ENCODE peak calls at places on chromosomes 7 and 10, in six cellular contexts. O is foreskin fibroblast, N is neuronal stem cell, R is lower lobe of right lung, M is mammary epithelial cell, I is fibroblast of lung. Q is an unnamed sample.

GRCh38 chr10:112229096-112229495 is 45.5 kb upstream of the GPAM start:
- DNase-seq in O (no peak), N (no peak), M (no peak), I (no peak), R (no peak), Q (no peak)

GRCh38 chr10:64071218-64071617 is 550.0 kb downstream of the REEP3 start:
- DNase-seq in N (no peak), M (no peak), R (no peak), I (no peak), O (no peak), Q (no peak)

GRCh38 chr7:14687777-14688176 is 214.8 kb downstream of the DGKB start:
- DNase-seq in O (no peak), I (peak), R (no peak), M (no peak), N (no peak), Q (no peak)

GRCh38 chr7:102991540-102992214 is 78.9 kb downstream of the LRRC17 start:
- DNase-seq in I (peak), N (no peak), M (peak), O (peak), R (no peak), Q (no peak)

GRCh38 chr10:12768156-12768731 is 233.3 kb downstream of the CCDC3 start:
- DNase-seq in I (no peak), N (no peak), O (no peak), R (no peak), M (peak), Q (peak)

GRCh38 chr10:113425596-113425995 is 127.3 kb upstream of the HABP2 start:
- DNase-seq in I (no peak), O (no peak), M (no peak), N (no peak), R (no peak), Q (no peak)

GRCh38 chr10:44552716-44553115 is 167.8 kb upstream of the CXCL12 start:
- DNase-seq in I (no peak), O (peak), R (no peak), N (no peak), M (no peak), Q (no peak)

GRCh38 chr10:34861293-34862004 is 46.4 kb upstream of the PARD3 start:
- DNase-seq in N (no peak), O (peak), I (peak), R (peak), M (no peak), Q (no peak)

GRCh38 chr10:114313139-114313538 is 74.1 kb downstream of the VWA2 start:
- DNase-seq in M (no peak), I (no peak), R (no peak), N (no peak), O (no peak), Q (no peak)

GRCh38 chr7:11458736-11459483 is 373.1 kb downstream of the THSD7A start:
- DNase-seq in R (no peak), I (peak), O (peak), N (no peak), M (peak), Q (peak)

GRCh38 chr7:24383055-24383454 is 99.1 kb downstream of the NPY start:
- DNase-seq in O (no peak), N (no peak), I (no peak), R (no peak), M (no peak), Q (no peak)

GRCh38 chr10:43076876-43077420 is at the start of gene RET:
- DNase-seq in O (peak), M (peak), I (no peak), N (peak), R (no peak), Q (no peak)

GRCh38 chr7:135994466-135995205 is 17.5 kb upstream of the MTPN start:
- DNase-seq in I (no peak), O (peak), R (no peak), N (no peak), M (peak), Q (no peak)

GRCh38 chr10:36254191-36254590 is 612.1 kb upstream of the FZD8 start:
- DNase-seq in M (peak), N (no peak), O (no peak), R (peak), I (peak), Q (no peak)

GRCh38 chr10:75987610-75988009 is 556.2 kb downstream of the LRMDA start:
- DNase-seq in R (no peak), I (peak), O (peak), M (peak), N (no peak), Q (no peak)

GRCh38 chr10:77185696-77186095 is 451.9 kb downstream of the KCNMA1 start:
- DNase-seq in M (no peak), R (no peak), N (no peak), I (no peak), O (no peak), Q (no peak)

GRCh38 chr7:76073335-76073990 is 25.6 kb downstream of the MDH2 start:
- DNase-seq in N (no peak), I (no peak), O (no peak), R (no peak), M (no peak), Q (no peak)

GRCh38 chr7:2750054-2750453 is 62.1 kb downstream of the AMZ1 start:
- DNase-seq in N (no peak), R (no peak), I (no peak), M (no peak), O (no peak), Q (no peak)

GRCh38 chr10:132878091-132878729 is 64.2 kb downstream of the CFAP46 start:
- DNase-seq in I (no peak), O (peak), R (no peak), N (no peak), M (no peak), Q (no peak)

GRCh38 chr7:14754631-14755030 is 147.9 kb downstream of the DGKB start:
- DNase-seq in O (peak), N (no peak), R (no peak), I (peak), M (peak), Q (no peak)

GRCh38 chr7:17832820-17833219 is 107.5 kb downstream of the SNX13 start:
- DNase-seq in O (no peak), R (no peak), M (no peak), I (no peak), N (no peak), Q (no peak)

GRCh38 chr7:35529713-35530112 is 165.2 kb downstream of the HERPUD2 start:
- DNase-seq in N (no peak), I (no peak), M (no peak), R (no peak), O (no peak), Q (no peak)
- H3K4me3 ChIP-seq in N (no peak), I (no peak), M (no peak), R (no peak), O (no peak), Q (no peak)

GRCh38 chr7:149409889-149410288 is 51.0 kb downstream of the ZNF777 start:
- DNase-seq in M (no peak), O (no peak), I (no peak), N (no peak), R (no peak), Q (no peak)

GRCh38 chr7:149415391-149416068 is 45.3 kb downstream of the ZNF777 start:
- DNase-seq in R (no peak), O (peak), M (no peak), N (no peak), I (peak), Q (no peak)

GRCh38 chr7:149420006-149420405 is 40.9 kb downstream of the ZNF777 start:
- DNase-seq in R (no peak), M (no peak), O (no peak), N (no peak), I (no peak), Q (no peak)

GRCh38 chr7:149414171-149414570 is 46.7 kb downstream of the ZNF777 start:
- DNase-seq in I (no peak), R (no peak), M (no peak), O (no peak), N (no peak), Q (no peak)

GRCh38 chr7:149414745-149415390 is 46.0 kb downstream of the ZNF777 start:
- DNase-seq in M (peak), N (peak), O (peak), R (no peak), I (peak), Q (no peak)
- H3K4me3 ChIP-seq in M (no peak), N (peak), O (peak), R (peak), I (peak), Q (no peak)

DNA sequence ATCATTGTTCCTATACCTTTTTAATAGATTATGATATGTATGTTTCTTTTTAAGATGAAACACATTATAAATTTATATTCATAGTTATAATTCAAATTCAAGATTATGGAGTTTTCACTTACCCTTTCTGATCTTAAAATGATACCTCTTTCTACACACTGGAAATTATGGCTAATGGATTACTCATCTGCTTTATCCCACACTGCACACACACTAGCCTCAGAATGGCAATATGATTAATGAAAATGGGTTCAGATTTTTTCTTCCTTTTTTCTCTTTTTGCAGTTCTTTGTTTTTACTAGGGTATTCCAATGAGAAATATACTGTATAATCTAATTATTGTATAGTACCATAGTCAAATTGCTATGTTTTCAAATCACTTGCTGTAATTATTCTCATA is 82.3 kb upstream of the FZD1 start:
- DNase-seq in I (no peak), O (peak), R (no peak), M (peak), N (no peak), Q (no peak)
- H3K4me3 ChIP-seq in I (no peak), O (no peak), R (no peak), M (no peak), N (no peak), Q (no peak)

DNA sequence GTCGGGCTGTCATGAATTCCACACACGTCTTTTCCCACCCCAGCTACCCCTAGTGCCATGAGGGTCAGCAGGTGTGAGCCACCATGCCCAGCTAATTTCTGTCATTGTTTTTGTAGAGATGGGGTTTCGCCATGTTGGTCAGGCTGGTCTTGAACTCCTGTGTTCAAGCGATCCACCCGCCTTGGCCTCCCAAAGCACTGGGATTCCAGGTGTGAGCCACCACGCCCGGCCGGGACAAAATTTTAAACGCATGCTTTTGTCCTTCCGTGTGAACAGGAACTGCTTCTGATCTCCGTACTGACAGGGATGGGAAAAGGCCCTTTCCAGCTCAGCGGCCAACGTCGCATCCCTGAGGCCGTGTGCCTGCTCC is 15.6 kb upstream of the ZFAND2A start:
- DNase-seq in M (no peak), I (no peak), O (no peak), N (no peak), R (no peak), Q (no peak)
- H3K4me3 ChIP-seq in M (no peak), I (no peak), O (no peak), N (no peak), R (peak), Q (peak)

DNA sequence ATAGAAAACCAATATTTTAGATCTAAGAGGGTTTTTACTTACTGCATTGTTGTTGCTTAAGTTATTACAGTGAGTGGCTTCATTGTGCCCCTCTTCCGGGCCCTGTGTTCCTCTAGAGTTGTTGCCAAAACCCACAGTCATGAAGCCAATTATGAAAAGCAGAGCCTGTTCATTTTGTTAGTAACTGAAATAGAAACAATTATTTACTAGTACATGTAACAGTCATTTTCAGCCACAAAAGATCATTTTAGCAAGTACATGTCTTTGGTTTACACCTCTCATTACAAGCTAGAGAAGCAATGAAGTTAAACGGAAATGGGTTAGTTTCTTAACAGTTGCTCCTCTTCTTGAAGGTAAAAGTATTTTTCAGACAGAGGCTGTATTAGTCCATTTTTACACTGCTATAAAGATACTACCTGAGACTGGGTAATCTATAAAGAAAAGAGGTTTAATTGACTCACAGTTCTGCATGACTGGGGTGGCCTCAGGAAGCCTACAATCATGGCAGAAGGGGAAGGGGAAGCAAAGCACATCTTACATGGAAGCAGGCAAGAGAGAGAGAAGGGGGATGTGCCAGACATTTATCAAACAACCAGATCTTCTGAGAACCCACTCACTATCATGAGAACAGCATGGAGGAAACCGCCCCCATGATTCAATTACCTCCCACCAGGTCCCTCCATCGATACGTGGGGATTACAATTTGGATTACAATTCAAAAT is 380.5 kb downstream of the SFMBT2 start:
- DNase-seq in O (no peak), M (no peak), I (no peak), R (no peak), N (no peak), Q (no peak)
- H3K4me3 ChIP-seq in O (no peak), M (no peak), I (no peak), R (no peak), N (no peak), Q (no peak)

DNA sequence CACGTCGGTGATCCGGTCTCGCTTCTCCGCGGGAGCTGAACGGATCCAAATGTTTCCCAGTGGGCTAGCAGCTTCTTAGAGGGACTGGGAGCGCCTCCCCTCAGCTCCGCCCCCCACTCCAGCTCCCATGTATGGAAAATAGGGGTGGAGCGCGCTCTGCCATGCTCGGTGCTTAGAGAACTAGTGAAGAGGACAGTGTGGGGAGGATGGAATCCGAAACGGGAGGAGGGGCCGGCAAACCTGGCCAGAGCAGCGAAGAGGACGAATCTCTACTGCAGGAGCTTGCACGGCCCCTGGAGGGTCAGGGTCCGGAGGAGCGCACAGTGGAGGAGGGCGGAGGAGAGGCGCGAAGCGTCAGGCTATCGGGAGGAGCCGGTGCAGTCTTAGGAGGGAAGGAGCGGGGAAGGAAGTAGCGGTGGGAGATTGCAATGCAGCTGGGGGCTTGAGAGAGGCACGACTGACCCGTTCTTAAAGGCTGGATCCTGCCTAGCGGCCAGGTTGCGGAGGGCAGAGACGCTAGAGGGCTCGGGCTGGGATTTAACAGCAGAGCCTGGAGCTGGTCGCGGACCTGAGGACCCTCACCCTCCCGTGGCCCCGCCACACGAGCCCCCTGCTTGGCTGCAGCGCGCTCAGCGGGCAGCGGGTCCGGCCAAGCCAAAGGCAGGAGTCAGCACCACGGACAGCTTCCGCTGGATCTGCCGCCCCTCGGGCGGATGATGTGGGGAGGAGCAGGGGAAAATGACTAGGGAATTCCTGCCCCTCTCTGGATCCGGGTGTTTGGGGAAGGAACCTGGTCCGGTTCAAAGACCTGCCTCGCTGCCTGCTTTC is at the start of gene PRLHR:
- DNase-seq in O (peak), R (no peak), N (peak), I (peak), M (no peak), Q (no peak)
- H3K4me3 ChIP-seq in O (no peak), R (no peak), N (peak), I (no peak), M (no peak), Q (no peak)

GRCh38 chr7:111919690-111920179 is 286.5 kb downstream of the DOCK4 start:
- DNase-seq in M (peak), O (peak), N (no peak), R (no peak), I (peak), Q (no peak)
- H3K4me3 ChIP-seq in M (no peak), O (no peak), N (no peak), R (no peak), I (no peak), Q (no peak)

GRCh38 chr10:28177944-28178637 is 124.8 kb downstream of the MPP7 start:
- DNase-seq in O (peak), N (no peak), R (no peak), I (peak), M (peak), Q (no peak)
- H3K4me3 ChIP-seq in O (no peak), N (no peak), R (peak), I (peak), M (peak), Q (no peak)

DNA sequence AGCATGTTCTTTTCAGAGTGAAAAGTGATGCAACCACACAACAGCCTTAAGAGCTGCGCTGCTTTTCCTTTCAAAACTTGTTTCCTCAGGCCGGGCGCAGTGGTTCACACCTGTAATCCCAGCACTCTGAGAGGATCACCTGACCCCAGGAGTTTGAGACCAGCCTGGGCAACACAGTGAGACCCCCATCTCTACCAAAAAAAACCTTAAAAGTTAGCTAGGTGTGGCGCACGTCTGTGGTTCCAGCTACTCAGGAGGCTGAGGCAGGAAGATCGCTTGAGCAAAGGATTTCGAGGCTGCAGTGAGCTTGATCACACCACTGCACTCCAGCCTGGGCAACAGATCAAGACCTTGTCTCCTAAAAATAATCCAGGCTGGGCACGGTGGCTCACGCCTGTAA is 2.0 kb downstream of the COX19 start:
- DNase-seq in N (no peak), M (no peak), I (no peak), O (no peak), R (no peak), Q (no peak)
- H3K4me3 ChIP-seq in N (no peak), M (no peak), I (no peak), O (no peak), R (no peak), Q (no peak)

GRCh38 chr10:71770789-71771188 is 2.5 kb downstream of the VSIR start:
- DNase-seq in N (no peak), I (no peak), R (peak), M (no peak), O (peak), Q (no peak)

GRCh38 chr10:71769279-71769823 is 4.0 kb downstream of the VSIR start:
- DNase-seq in I (no peak), M (no peak), R (no peak), N (no peak), O (peak), Q (no peak)

GRCh38 chr10:71771821-71772617 is 1.3 kb downstream of the VSIR start:
- DNase-seq in M (peak), R (peak), N (no peak), I (peak), O (peak), Q (no peak)

GRCh38 chr10:71771204-71771603 is 2.1 kb downstream of the VSIR start:
- DNase-seq in I (no peak), M (no peak), R (no peak), O (no peak), N (no peak), Q (no peak)

DNA sequence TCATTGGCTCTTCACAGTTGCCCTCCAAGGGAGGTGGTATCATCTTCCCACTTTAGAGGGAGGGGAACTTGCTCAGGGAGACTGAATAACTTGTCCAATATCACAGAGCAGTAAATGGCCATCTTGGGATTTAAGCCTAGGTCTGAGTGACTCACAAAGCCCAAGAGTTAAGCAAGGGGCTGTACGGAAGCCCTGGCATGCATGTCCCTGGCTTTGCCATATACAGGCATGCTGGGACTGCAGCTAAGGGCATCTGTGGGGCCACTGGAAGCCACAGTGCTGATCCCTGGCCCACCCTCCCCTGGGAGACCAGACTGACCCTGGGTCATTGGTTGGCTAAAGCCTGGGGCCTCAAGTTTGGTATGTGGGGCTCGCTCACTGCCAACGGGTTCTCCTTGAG is 3.1 kb downstream of the VSIR start:
- DNase-seq in N (no peak), M (no peak), O (peak), I (no peak), R (no peak), Q (no peak)
- H3K4me3 ChIP-seq in N (no peak), M (no peak), O (no peak), I (no peak), R (peak), Q (no peak)